ENCODE peak calls at places on chromosomes 6 and 20, in seven cellular contexts. F, J, O, Z, R, G and V are unnamed samples.

GRCh38 chr6:36608788-36609563 is 14.8 kb downstream of the SRSF3 start:
- DNase-seq in F (no peak), J (no peak), O (no peak), Z (no peak), R (no peak), G (no peak), V (no peak)

GRCh38 chr6:30814137-30815084 is 69.9 kb upstream of the DDR1 start:
- DNase-seq in F (no peak), J (peak; percentile 59), O (no peak), Z (peak; percentile 62), R (no peak), G (no peak), V (peak; percentile 85)

GRCh38 chr6:136774228-136775041 is 17.8 kb downstream of the MAP3K5 start:
- DNase-seq in F (no peak), J (no peak), O (no peak), Z (peak; percentile 78), R (no peak), G (no peak), V (peak; percentile 83)

GRCh38 chr20:1805161-1805581 is 90.0 kb upstream of the SIRPA start:
- DNase-seq in F (no peak), J (no peak), O (peak; percentile 51), Z (no peak), R (no peak), G (no peak), V (no peak)

GRCh38 chr6:40848868-40849524 is 190.0 kb downstream of the UNC5CL start:
- DNase-seq in F (no peak), J (no peak), O (no peak), Z (no peak), R (no peak), G (no peak), V (no peak)

GRCh38 chr6:82737965-82738364 is 327.7 kb downstream of the UBE3D start:
- DNase-seq in F (no peak), J (no peak), O (no peak), Z (no peak), R (no peak), G (no peak), V (no peak)

GRCh38 chr20:57030611-57031600 is 235.5 kb downstream of the BMP7 start:
- DNase-seq in F (no peak), J (no peak), O (no peak), Z (peak; percentile 80), R (no peak), G (no peak), V (peak; percentile 85)

GRCh38 chr6:72413884-72414283 is 208.0 kb upstream of the KCNQ5 start:
- DNase-seq in F (peak; percentile 63), J (no peak), O (no peak), Z (no peak), R (no peak), G (no peak), V (no peak)

GRCh38 chr20:44614525-44614924 is 32.1 kb downstream of the PKIG start:
- DNase-seq in F (no peak), J (no peak), O (no peak), Z (no peak), R (peak; percentile 69), G (peak; percentile 39), V (no peak)

GRCh38 chr6:128655978-128656498 is 135.6 kb upstream of the PTPRK start:
- DNase-seq in F (no peak), J (peak; percentile 58), O (no peak), Z (peak; percentile 80), R (no peak), G (no peak), V (peak; percentile 81)

GRCh38 chr20:37901667-37902503 is 1.0 kb upstream of the VSTM2L start:
- DNase-seq in F (peak; percentile 47), J (no peak), O (no peak), Z (peak; percentile 32), R (no peak), G (no peak), V (peak; percentile 92)

GRCh38 chr6:150252714-150253444 is 110.0 kb downstream of the PPP1R14C start:
- DNase-seq in F (no peak), J (no peak), O (no peak), Z (no peak), R (no peak), G (no peak), V (no peak)

GRCh38 chr6:118319890-118320289 is 228.2 kb upstream of the PLN start:
- DNase-seq in F (no peak), J (no peak), O (no peak), Z (no peak), R (no peak), G (no peak), V (no peak)

GRCh38 chr6:3247255-3248146 is 11.2 kb upstream of the PSMG4 start:
- DNase-seq in F (no peak), J (peak; percentile 92), O (peak; percentile 90), Z (peak; percentile 76), R (no peak), G (no peak), V (peak; percentile 97)

GRCh38 chr20:23050847-23051627 is 1.6 kb upstream of the THBD start:
- DNase-seq in F (peak; percentile 68), J (peak; percentile 34), O (peak; percentile 90), Z (peak; percentile 72), R (peak; percentile 87), G (peak; percentile 90), V (peak; percentile 96)

GRCh38 chr20:61445138-61445537 is 193.1 kb downstream of the CDH4 start:
- DNase-seq in F (no peak), J (no peak), O (no peak), Z (no peak), R (no peak), G (no peak), V (no peak)

GRCh38 chr6:20211941-20212391 is 303 bp downstream of the MBOAT1 start:
- DNase-seq in F (peak; percentile 70), J (peak; percentile 11), O (no peak), Z (no peak), R (no peak), G (no peak), V (peak; percentile 52)

GRCh38 chr20:40326794-40327193 is 362.2 kb downstream of the MAFB start:
- DNase-seq in F (no peak), J (no peak), O (no peak), Z (no peak), R (no peak), G (peak; percentile 63), V (no peak)

GRCh38 chr6:5905431-5906339 is 101.0 kb downstream of the NRN1 start:
- DNase-seq in F (no peak), J (peak; percentile 50), O (peak; percentile 75), Z (peak; percentile 77), R (peak; percentile 80), G (peak; percentile 50), V (peak; percentile 72)

GRCh38 chr6:14079433-14079832 is 38.1 kb upstream of the CD83 start:
- DNase-seq in F (no peak), J (no peak), O (no peak), Z (no peak), R (peak; percentile 47), G (no peak), V (peak; percentile 21)

GRCh38 chr6:14077193-14077853 is 40.2 kb upstream of the CD83 start:
- DNase-seq in F (no peak), J (no peak), O (no peak), Z (no peak), R (no peak), G (no peak), V (no peak)

GRCh38 chr6:14072084-14072483 is 45.5 kb upstream of the CD83 start:
- DNase-seq in F (no peak), J (no peak), O (no peak), Z (no peak), R (no peak), G (no peak), V (peak; percentile 26)

GRCh38 chr6:14070457-14070856 is 47.1 kb upstream of the CD83 start:
- DNase-seq in F (peak; percentile 46), J (no peak), O (no peak), Z (no peak), R (no peak), G (no peak), V (no peak)

GRCh38 chr6:14074723-14075503 is 42.7 kb upstream of the CD83 start:
- DNase-seq in F (no peak), J (peak; percentile 78), O (no peak), Z (peak; percentile 9), R (no peak), G (no peak), V (peak; percentile 75)
- H3K4me3 ChIP-seq in F (peak overlapping the region; percentile 35), J (peak overlapping the region; percentile 33), O (peak overlapping the region; percentile 68), Z (peak overlapping the region; percentile 46), R (peak overlapping the region; percentile 61), G (peak overlapping the region; percentile 44), V (peak overlapping the region; percentile 49)

DNA sequence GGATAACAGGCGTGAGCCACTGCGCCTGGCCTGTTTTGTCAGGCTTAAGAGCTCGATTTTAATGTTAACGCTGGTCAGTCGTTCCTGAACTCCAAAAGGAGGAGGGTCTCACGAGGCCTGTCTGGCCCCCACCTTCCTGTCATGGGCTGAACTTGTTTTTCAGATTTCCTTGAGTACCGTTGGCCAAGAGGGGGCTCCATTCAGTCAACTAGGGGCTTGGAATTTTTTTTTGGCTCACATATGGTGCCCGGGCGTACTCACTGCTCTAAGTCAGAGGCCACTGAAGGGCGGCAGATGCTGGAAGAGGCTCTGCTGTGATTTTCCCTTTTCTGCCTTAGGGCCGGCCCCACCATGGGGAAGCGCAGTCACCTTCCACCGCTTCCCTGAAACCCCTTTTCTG is 6.9 kb upstream of the BIRC7 start:
- DNase-seq in F (no peak), J (no peak), O (no peak), Z (no peak), R (no peak), G (no peak), V (no peak)
- TF ChIP-seq CTCF in F (no peak), J (no peak), O (no peak), Z (no peak), R (no peak), G (no peak), V (no peak)

DNA sequence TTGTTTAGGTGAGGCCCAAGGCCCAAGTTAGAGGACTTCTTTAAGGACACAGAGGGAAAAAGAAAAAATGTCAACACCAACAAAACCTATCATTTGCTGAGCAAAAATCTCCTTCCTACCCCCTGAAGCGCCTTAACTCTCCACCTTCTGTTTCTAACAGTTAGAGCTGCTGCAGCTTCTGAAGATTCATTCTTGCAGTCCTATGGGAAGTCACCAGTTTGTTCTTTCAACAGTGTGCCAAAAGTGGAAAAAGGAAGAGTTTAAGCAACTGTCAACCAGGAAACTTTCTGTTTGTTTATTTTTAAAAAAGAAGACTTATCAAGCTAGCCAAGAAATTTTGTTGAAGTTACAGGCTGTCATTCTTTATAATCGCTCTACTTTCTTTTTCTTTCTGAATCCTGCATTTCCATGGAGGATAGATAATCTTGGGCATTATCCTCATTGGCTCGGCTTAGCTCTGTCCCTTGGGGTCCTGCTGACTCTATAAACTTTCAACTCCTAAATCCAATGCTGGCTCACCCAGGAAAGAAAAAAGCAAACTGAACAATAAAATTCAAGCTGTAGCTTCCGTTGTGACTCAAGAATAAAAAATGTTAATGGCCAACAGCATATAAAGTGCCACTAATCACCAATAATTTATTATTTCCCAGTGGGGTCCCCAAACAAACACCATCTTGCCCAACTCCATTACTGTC is 172.8 kb upstream of the CITED2 start:
- DNase-seq in F (no peak), J (no peak), O (no peak), Z (no peak), R (no peak), G (no peak), V (peak; percentile 78)
- H3K4me3 ChIP-seq in F (no peak overlapping the region), J (no peak overlapping the region), O (no peak overlapping the region), Z (no peak overlapping the region), R (no peak overlapping the region), G (no peak overlapping the region), V (no peak overlapping the region)

DNA sequence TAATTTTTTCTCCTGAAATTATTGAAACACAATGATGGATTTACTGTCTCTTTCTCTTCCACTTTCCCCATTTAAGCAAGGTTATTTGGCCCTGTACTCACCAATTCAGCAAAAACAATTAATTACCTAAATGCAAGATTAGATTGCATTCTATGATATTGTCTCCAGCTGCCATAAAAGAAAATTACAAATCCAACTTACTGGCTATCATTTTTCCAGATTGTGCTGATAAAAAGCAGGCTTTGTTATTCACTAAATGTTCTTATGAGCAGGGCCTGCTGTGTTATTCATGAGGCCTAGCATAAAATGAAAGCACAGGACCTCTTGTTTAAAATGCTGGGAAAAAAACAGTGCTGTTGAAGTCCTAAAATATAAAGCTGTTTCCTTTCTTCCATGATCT is 95.7 kb upstream of the IRAK1BP1 start:
- DNase-seq in F (no peak), J (no peak), O (no peak), Z (no peak), R (no peak), G (no peak), V (no peak)
- TF ChIP-seq CTCF in F (no peak), J (no peak), O (no peak), Z (no peak), R (no peak), G (no peak), V (no peak)